ENCODE peak calls at places on chromosomes 4 and X, in six cellular contexts. One of them, this sample, is unnamed.
A peak's percentile ranks its signal among the peaks of the same experiment; 100 is the strongest.

GRCh38 chr4:7772708-7773385 is 166.8 kb downstream of the AFAP1 start:
- DNase-seq in H9: peak; percentile 28
- DNase-seq in trophoblast cell: peak; percentile 44
- DNase-seq in IMR-90: no peak
- DNase-seq in mesendoderm: peak; percentile 32
- DNase-seq in mesenchymal stem cell: no peak
- DNase-seq in this sample: no peak

GRCh38 chrX:104315555-104315954 is 60.8 kb upstream of the ESX1 start:
- DNase-seq in H9: no peak
- DNase-seq in trophoblast cell: no peak
- DNase-seq in IMR-90: peak; percentile 69
- DNase-seq in mesendoderm: no peak
- DNase-seq in mesenchymal stem cell: peak; percentile 26
- DNase-seq in this sample: no peak

GRCh38 chr4:82044141-82044993 is 329.4 kb downstream of the HNRNPD start:
- DNase-seq in H9: peak; percentile 82
- DNase-seq in trophoblast cell: peak; percentile 54
- DNase-seq in IMR-90: peak; percentile 0
- DNase-seq in mesendoderm: peak; percentile 83
- DNase-seq in mesenchymal stem cell: peak; percentile 10
- DNase-seq in this sample: peak; percentile 72

GRCh38 chr4:8176547-8177399 is 18.2 kb upstream of the ABLIM2 start:
- DNase-seq in H9: peak; percentile 84
- DNase-seq in trophoblast cell: peak; percentile 66
- DNase-seq in IMR-90: peak; percentile 52
- DNase-seq in mesendoderm: peak; percentile 82
- DNase-seq in mesenchymal stem cell: peak; percentile 73
- DNase-seq in this sample: peak; percentile 20

GRCh38 chrX:135410861-135411627 is 10.7 kb upstream of the SMIM10L2A start:
- DNase-seq in H9: no peak
- DNase-seq in trophoblast cell: peak; percentile 56
- DNase-seq in IMR-90: no peak
- DNase-seq in mesendoderm: peak; percentile 22
- DNase-seq in mesenchymal stem cell: no peak
- DNase-seq in this sample: no peak

GRCh38 chr4:105840426-105841174 is 54.7 kb upstream of the NPNT start:
- DNase-seq in H9: no peak
- DNase-seq in trophoblast cell: no peak
- DNase-seq in IMR-90: no peak
- DNase-seq in mesendoderm: peak; percentile 24
- DNase-seq in mesenchymal stem cell: no peak
- DNase-seq in this sample: no peak

GRCh38 chr4:98484031-98484430 is 174.4 kb downstream of the TSPAN5 start:
- DNase-seq in H9: no peak
- DNase-seq in trophoblast cell: no peak
- DNase-seq in IMR-90: no peak
- DNase-seq in mesendoderm: no peak
- DNase-seq in mesenchymal stem cell: no peak
- DNase-seq in this sample: no peak

GRCh38 chr4:95694411-95694810 is 145.5 kb upstream of the PDHA2 start:
- DNase-seq in H9: no peak
- DNase-seq in trophoblast cell: no peak
- DNase-seq in IMR-90: no peak
- DNase-seq in mesendoderm: no peak
- DNase-seq in mesenchymal stem cell: no peak
- DNase-seq in this sample: no peak

GRCh38 chr4:55397521-55398321 is 2.0 kb downstream of the TMEM165 start:
- DNase-seq in H9: no peak
- DNase-seq in trophoblast cell: peak; percentile 86
- DNase-seq in IMR-90: peak; percentile 90
- DNase-seq in mesendoderm: peak; percentile 25
- DNase-seq in mesenchymal stem cell: peak; percentile 96
- DNase-seq in this sample: no peak

GRCh38 chr4:52957220-52957686 is 95.1 kb downstream of the RASL11B start:
- DNase-seq in H9: no peak
- DNase-seq in trophoblast cell: peak; percentile 36
- DNase-seq in IMR-90: peak; percentile 58
- DNase-seq in mesendoderm: no peak
- DNase-seq in mesenchymal stem cell: no peak
- DNase-seq in this sample: peak; percentile 48

GRCh38 chr4:83850435-83850834 is 314.5 kb downstream of the GPAT3 start:
- DNase-seq in H9: peak; percentile 52
- DNase-seq in trophoblast cell: peak; percentile 57
- DNase-seq in IMR-90: peak; percentile 52
- DNase-seq in mesendoderm: peak; percentile 41
- DNase-seq in mesenchymal stem cell: no peak
- DNase-seq in this sample: no peak

GRCh38 chr4:64271601-64272081 is 137.6 kb downstream of the TECRL start:
- DNase-seq in H9: peak; percentile 27
- DNase-seq in trophoblast cell: no peak
- DNase-seq in IMR-90: no peak
- DNase-seq in mesendoderm: no peak
- DNase-seq in mesenchymal stem cell: no peak
- DNase-seq in this sample: no peak

GRCh38 chr4:73267050-73267449 is 8.5 kb upstream of the ANKRD17 start:
- DNase-seq in H9: no peak
- DNase-seq in trophoblast cell: no peak
- DNase-seq in IMR-90: no peak
- DNase-seq in mesendoderm: no peak
- DNase-seq in mesenchymal stem cell: no peak
- DNase-seq in this sample: no peak

GRCh38 chr4:143178923-143179322 is 5.8 kb upstream of the USP38 start:
- DNase-seq in H9: no peak
- DNase-seq in trophoblast cell: peak; percentile 77
- DNase-seq in IMR-90: no peak
- DNase-seq in mesendoderm: no peak
- DNase-seq in mesenchymal stem cell: no peak
- DNase-seq in this sample: no peak

GRCh38 chr4:83639849-83640493 is 104.1 kb downstream of the GPAT3 start:
- DNase-seq in H9: peak; percentile 38
- DNase-seq in trophoblast cell: peak; percentile 93
- DNase-seq in IMR-90: peak; percentile 80
- DNase-seq in mesendoderm: peak; percentile 73
- DNase-seq in mesenchymal stem cell: peak; percentile 82
- DNase-seq in this sample: peak; percentile 73

GRCh38 chr4:848803-849477 is 23.0 kb upstream of the CPLX1 start:
- DNase-seq in H9: no peak
- DNase-seq in trophoblast cell: no peak
- DNase-seq in IMR-90: no peak
- DNase-seq in mesendoderm: no peak
- DNase-seq in mesenchymal stem cell: no peak
- DNase-seq in this sample: no peak

GRCh38 chr4:123631699-123632098 is 235.1 kb downstream of the SPRY1 start:
- DNase-seq in H9: no peak
- DNase-seq in trophoblast cell: no peak
- DNase-seq in IMR-90: peak; percentile 43
- DNase-seq in mesendoderm: no peak
- DNase-seq in mesenchymal stem cell: no peak
- DNase-seq in this sample: no peak

GRCh38 chr4:158162637-158163036 is 10.2 kb downstream of the GASK1B start:
- DNase-seq in H9: no peak
- DNase-seq in trophoblast cell: peak; percentile 22
- DNase-seq in IMR-90: peak; percentile 20
- DNase-seq in mesendoderm: no peak
- DNase-seq in mesenchymal stem cell: peak; percentile 66
- DNase-seq in this sample: no peak

GRCh38 chr4:141066690-141067089 is 66.6 kb downstream of the RNF150 start:
- DNase-seq in H9: no peak
- DNase-seq in trophoblast cell: no peak
- DNase-seq in IMR-90: no peak
- DNase-seq in mesendoderm: no peak
- DNase-seq in mesenchymal stem cell: no peak
- DNase-seq in this sample: no peak

GRCh38 chr4:6033381-6033780 is 15.2 kb upstream of the C4orf50 start:
- DNase-seq in H9: no peak
- DNase-seq in trophoblast cell: no peak
- DNase-seq in IMR-90: no peak
- DNase-seq in mesendoderm: no peak
- DNase-seq in mesenchymal stem cell: no peak
- DNase-seq in this sample: no peak

GRCh38 chr4:6038711-6039110 is 20.5 kb upstream of the C4orf50 start:
- DNase-seq in H9: no peak
- DNase-seq in trophoblast cell: no peak
- DNase-seq in IMR-90: no peak
- DNase-seq in mesendoderm: no peak
- DNase-seq in mesenchymal stem cell: no peak
- DNase-seq in this sample: no peak

GRCh38 chr4:6031831-6032230 is 13.6 kb upstream of the C4orf50 start:
- DNase-seq in H9: no peak
- DNase-seq in trophoblast cell: no peak
- DNase-seq in IMR-90: no peak
- DNase-seq in mesendoderm: no peak
- DNase-seq in mesenchymal stem cell: no peak
- DNase-seq in this sample: no peak

GRCh38 chr4:6032249-6033244 is 14.3 kb upstream of the C4orf50 start:
- DNase-seq in H9: no peak
- DNase-seq in trophoblast cell: no peak
- DNase-seq in IMR-90: no peak
- DNase-seq in mesendoderm: no peak
- DNase-seq in mesenchymal stem cell: no peak
- DNase-seq in this sample: no peak

GRCh38 chr4:6035786-6036185 is 17.6 kb upstream of the C4orf50 start:
- DNase-seq in H9: no peak
- DNase-seq in trophoblast cell: no peak
- DNase-seq in IMR-90: no peak
- DNase-seq in mesendoderm: no peak
- DNase-seq in mesenchymal stem cell: no peak
- DNase-seq in this sample: no peak
- H3K18ac ChIP-seq in H9: no peak overlapping the region
- H3K18ac ChIP-seq in trophoblast cell: no peak overlapping the region
- H3K18ac ChIP-seq in IMR-90: no peak overlapping the region
- H3K18ac ChIP-seq in mesendoderm: no peak overlapping the region
- H3K18ac ChIP-seq in mesenchymal stem cell: no peak overlapping the region
- H3K18ac ChIP-seq in this sample: peak overlapping the region; percentile 52

DNA sequence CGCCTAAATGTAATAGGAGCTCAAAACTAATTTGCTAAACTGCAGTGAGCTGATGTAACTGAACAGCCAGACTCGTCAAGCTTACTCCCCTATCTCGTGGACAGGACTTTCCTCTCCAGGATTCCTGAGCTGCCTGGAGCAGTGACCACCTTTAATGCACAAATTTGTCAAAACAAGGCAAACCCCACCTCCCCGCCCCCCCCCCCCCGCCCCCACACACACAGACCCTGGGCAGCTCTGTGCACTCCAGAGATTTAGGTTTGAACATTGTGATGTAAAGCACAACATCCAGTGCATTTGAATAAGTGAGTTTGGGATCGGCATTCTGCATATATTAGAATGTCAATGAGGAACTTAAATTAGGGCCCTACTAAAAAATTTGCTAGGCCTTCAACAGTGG is 77.7 kb upstream of the DHX15 start:
- DNase-seq in H9: peak; percentile 53
- DNase-seq in trophoblast cell: no peak
- DNase-seq in IMR-90: no peak
- DNase-seq in mesendoderm: no peak
- DNase-seq in mesenchymal stem cell: no peak
- DNase-seq in this sample: no peak
- H3K18ac ChIP-seq in H9: no peak overlapping the region
- H3K18ac ChIP-seq in trophoblast cell: no peak overlapping the region
- H3K18ac ChIP-seq in IMR-90: no peak overlapping the region
- H3K18ac ChIP-seq in mesendoderm: no peak overlapping the region
- H3K18ac ChIP-seq in mesenchymal stem cell: no peak overlapping the region
- H3K18ac ChIP-seq in this sample: no peak overlapping the region

GRCh38 chr4:110636677-110637407 is 14.0 kb upstream of the PITX2 start:
- DNase-seq in H9: peak; percentile 81
- DNase-seq in trophoblast cell: peak; percentile 19
- DNase-seq in IMR-90: peak; percentile 72
- DNase-seq in mesendoderm: peak; percentile 92
- DNase-seq in mesenchymal stem cell: peak; percentile 83
- DNase-seq in this sample: peak; percentile 63

GRCh38 chr4:110637408-110638131 is 14.7 kb upstream of the PITX2 start:
- DNase-seq in H9: peak; percentile 79
- DNase-seq in trophoblast cell: no peak
- DNase-seq in IMR-90: no peak
- DNase-seq in mesendoderm: peak; percentile 87
- DNase-seq in mesenchymal stem cell: peak; percentile 38
- DNase-seq in this sample: peak; percentile 30

GRCh38 chr4:110635155-110635479 is 12.2 kb upstream of the PITX2 start:
- DNase-seq in H9: no peak
- DNase-seq in trophoblast cell: no peak
- DNase-seq in IMR-90: no peak
- DNase-seq in mesendoderm: no peak
- DNase-seq in mesenchymal stem cell: no peak
- DNase-seq in this sample: no peak

GRCh38 chr4:110634320-110635154 is 11.7 kb upstream of the PITX2 start:
- DNase-seq in H9: no peak
- DNase-seq in trophoblast cell: no peak
- DNase-seq in IMR-90: no peak
- DNase-seq in mesendoderm: peak; percentile 40
- DNase-seq in mesenchymal stem cell: peak; percentile 22
- DNase-seq in this sample: peak; percentile 14

DNA sequence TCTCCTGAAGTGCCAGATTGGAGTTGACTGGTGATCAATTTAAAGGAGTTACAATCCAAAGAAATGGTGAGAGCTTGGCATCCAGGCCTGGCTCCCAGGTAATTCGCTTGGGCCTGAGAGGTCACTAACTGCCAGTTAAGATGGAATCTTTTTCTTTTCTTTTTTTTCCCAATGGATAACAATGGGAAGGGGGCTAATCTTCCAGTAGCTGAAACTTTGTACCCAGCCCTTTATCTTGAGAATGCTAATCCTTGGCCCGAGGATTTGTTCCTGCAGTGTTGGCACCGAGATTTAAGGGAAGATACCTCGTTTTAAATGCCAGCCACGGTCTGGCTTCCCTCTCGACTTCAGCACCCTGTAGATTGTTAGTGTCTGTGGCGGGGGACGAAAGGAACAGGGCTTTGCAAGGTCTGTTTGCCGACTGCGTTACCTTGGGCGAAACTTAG is 13.4 kb upstream of the PITX2 start:
- DNase-seq in H9: no peak
- DNase-seq in trophoblast cell: no peak
- DNase-seq in IMR-90: no peak
- DNase-seq in mesendoderm: peak; percentile 76
- DNase-seq in mesenchymal stem cell: peak; percentile 17
- DNase-seq in this sample: no peak
- H3K18ac ChIP-seq in H9: no peak overlapping the region
- H3K18ac ChIP-seq in trophoblast cell: no peak overlapping the region
- H3K18ac ChIP-seq in IMR-90: no peak overlapping the region
- H3K18ac ChIP-seq in mesendoderm: peak overlapping the region; percentile 82
- H3K18ac ChIP-seq in mesenchymal stem cell: no peak overlapping the region
- H3K18ac ChIP-seq in this sample: peak overlapping the region; percentile 70

GRCh38 chrX:367349-367748 is 19.4 kb downstream of the PPP2R3B start:
- DNase-seq in H9: no peak
- DNase-seq in trophoblast cell: no peak
- DNase-seq in IMR-90: no peak
- DNase-seq in mesendoderm: no peak
- DNase-seq in mesenchymal stem cell: no peak
- DNase-seq in this sample: no peak

GRCh38 chrX:369563-370101 is 17.1 kb downstream of the PPP2R3B start:
- DNase-seq in H9: no peak
- DNase-seq in trophoblast cell: no peak
- DNase-seq in IMR-90: no peak
- DNase-seq in mesendoderm: no peak
- DNase-seq in mesenchymal stem cell: no peak
- DNase-seq in this sample: no peak

GRCh38 chrX:370244-370962 is 16.3 kb downstream of the PPP2R3B start:
- DNase-seq in H9: no peak
- DNase-seq in trophoblast cell: no peak
- DNase-seq in IMR-90: no peak
- DNase-seq in mesendoderm: no peak
- DNase-seq in mesenchymal stem cell: no peak
- DNase-seq in this sample: no peak

GRCh38 chrX:368811-369562 is 17.7 kb downstream of the PPP2R3B start:
- DNase-seq in H9: no peak
- DNase-seq in trophoblast cell: no peak
- DNase-seq in IMR-90: peak; percentile 52
- DNase-seq in mesendoderm: no peak
- DNase-seq in mesenchymal stem cell: peak; percentile 53
- DNase-seq in this sample: no peak

GRCh38 chrX:367866-368265 is 18.8 kb downstream of the PPP2R3B start:
- DNase-seq in H9: no peak
- DNase-seq in trophoblast cell: no peak
- DNase-seq in IMR-90: no peak
- DNase-seq in mesendoderm: no peak
- DNase-seq in mesenchymal stem cell: no peak
- DNase-seq in this sample: no peak
- H3K18ac ChIP-seq in H9: no peak overlapping the region
- H3K18ac ChIP-seq in trophoblast cell: no peak overlapping the region
- H3K18ac ChIP-seq in IMR-90: no peak overlapping the region
- H3K18ac ChIP-seq in mesendoderm: no peak overlapping the region
- H3K18ac ChIP-seq in mesenchymal stem cell: no peak overlapping the region
- H3K18ac ChIP-seq in this sample: no peak overlapping the region